ENCODE peak calls at places on chromosomes 16 and 17, in five cellular contexts. One of them, this sample, is unnamed. For H3K4me1, the result is how much of the 10 kb centered on the place peaks cover.

GRCh38 chr16:15502041-15502725 is 67.8 kb downstream of the BMERB1 start:
- DNase-seq in neural progenitor cell: no peak
- DNase-seq in thyroid gland: no peak
- DNase-seq in lung: no peak
- DNase-seq in pancreas: no peak
- DNase-seq in this sample: no peak

GRCh38 chr16:29738514-29738913 is 7.3 kb downstream of the C16orf54 start:
- DNase-seq in pancreas: no peak
- DNase-seq in lung: no peak
- DNase-seq in thyroid gland: no peak
- DNase-seq in neural progenitor cell: no peak
- DNase-seq in this sample: no peak

GRCh38 chr16:68493412-68494070 is 45.2 kb upstream of the SMPD3 start:
- DNase-seq in lung: no peak
- DNase-seq in thyroid gland: no peak
- DNase-seq in pancreas: no peak
- DNase-seq in neural progenitor cell: no peak
- DNase-seq in this sample: no peak

GRCh38 chr17:45429338-45430005 is 3.2 kb downstream of the ARHGAP27 start:
- DNase-seq in pancreas: peak
- DNase-seq in neural progenitor cell: peak
- DNase-seq in thyroid gland: peak
- DNase-seq in lung: no peak
- DNase-seq in this sample: no peak

GRCh38 chr17:74453665-74454196 is 12.7 kb upstream of the CD300A start:
- DNase-seq in lung: peak
- DNase-seq in pancreas: no peak
- DNase-seq in thyroid gland: no peak
- DNase-seq in neural progenitor cell: peak
- DNase-seq in this sample: no peak

GRCh38 chr17:81733507-81734404 is 21.7 kb downstream of the SLC25A10 start:
- DNase-seq in pancreas: peak
- DNase-seq in neural progenitor cell: peak
- DNase-seq in lung: peak
- DNase-seq in thyroid gland: peak
- DNase-seq in this sample: peak

GRCh38 chr16:88347656-88348376 is 34.9 kb upstream of the ZNF469 start:
- DNase-seq in neural progenitor cell: no peak
- DNase-seq in pancreas: peak
- DNase-seq in lung: no peak
- DNase-seq in thyroid gland: no peak
- DNase-seq in this sample: no peak

GRCh38 chr16:10356870-10357842 is 28.7 kb upstream of the ATF7IP2 start:
- DNase-seq in thyroid gland: no peak
- DNase-seq in lung: no peak
- DNase-seq in pancreas: no peak
- DNase-seq in neural progenitor cell: no peak
- DNase-seq in this sample: no peak

GRCh38 chr17:82892869-82893565 is 53.2 kb upstream of the ZNF750 start:
- DNase-seq in lung: no peak
- DNase-seq in neural progenitor cell: no peak
- DNase-seq in pancreas: peak
- DNase-seq in thyroid gland: peak
- DNase-seq in this sample: no peak

GRCh38 chr17:77735341-77736206 is 222.9 kb upstream of the TNRC6C start:
- DNase-seq in lung: peak
- DNase-seq in pancreas: no peak
- DNase-seq in thyroid gland: peak
- DNase-seq in neural progenitor cell: peak
- DNase-seq in this sample: peak

GRCh38 chr16:48441863-48442279 is 56.7 kb upstream of the SIAH1 start:
- DNase-seq in lung: no peak
- DNase-seq in pancreas: no peak
- DNase-seq in thyroid gland: no peak
- DNase-seq in neural progenitor cell: no peak
- DNase-seq in this sample: no peak

GRCh38 chr17:31051517-31051916 is 43.3 kb upstream of the NF1 start:
- DNase-seq in lung: no peak
- DNase-seq in thyroid gland: no peak
- DNase-seq in neural progenitor cell: no peak
- DNase-seq in pancreas: no peak
- DNase-seq in this sample: no peak

GRCh38 chr17:46950997-46951621 is 27.9 kb downstream of the RPRML start:
- DNase-seq in thyroid gland: no peak
- DNase-seq in neural progenitor cell: peak
- DNase-seq in pancreas: no peak
- DNase-seq in lung: no peak
- DNase-seq in this sample: no peak

GRCh38 chr16:83771306-83771942 is 36.4 kb upstream of the HSBP1 start:
- DNase-seq in thyroid gland: peak
- DNase-seq in neural progenitor cell: no peak
- DNase-seq in pancreas: peak
- DNase-seq in lung: no peak
- DNase-seq in this sample: no peak

GRCh38 chr16:76612497-76612896 is 335.3 kb downstream of the CNTNAP4 start:
- DNase-seq in neural progenitor cell: no peak
- DNase-seq in pancreas: no peak
- DNase-seq in lung: no peak
- DNase-seq in thyroid gland: no peak
- DNase-seq in this sample: no peak

DNA sequence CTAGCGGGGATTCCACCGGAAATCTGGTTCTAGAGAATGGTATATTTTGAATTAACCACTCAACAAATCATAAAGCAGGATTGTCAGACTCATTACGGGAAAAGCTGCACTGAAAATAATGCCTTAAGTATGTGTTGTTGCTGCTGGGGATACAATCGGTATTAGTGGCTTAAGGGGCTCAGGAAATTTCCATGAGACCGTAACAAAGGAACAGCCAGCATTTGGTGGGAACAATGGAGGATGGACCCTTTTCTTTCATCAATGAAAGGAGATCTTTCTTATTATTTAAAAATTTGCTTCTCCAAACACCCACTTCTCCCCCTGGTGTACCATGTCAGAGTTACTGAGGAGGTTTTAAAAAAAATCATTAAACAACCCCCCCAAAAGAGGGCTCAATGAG is 342.6 kb upstream of the ZFHX3 start:
- DNase-seq in pancreas: no peak
- DNase-seq in lung: no peak
- DNase-seq in thyroid gland: no peak
- DNase-seq in neural progenitor cell: peak
- DNase-seq in this sample: no peak
- H3K4me1 ChIP-seq in pancreas: under half
- H3K4me1 ChIP-seq in lung: under half
- H3K4me1 ChIP-seq in thyroid gland: under half
- H3K4me1 ChIP-seq in neural progenitor cell: under half
- H3K4me1 ChIP-seq in this sample: under half

GRCh38 chr16:19130385-19130784 is 16.6 kb downstream of the ITPRIPL2 start:
- DNase-seq in pancreas: no peak
- DNase-seq in thyroid gland: no peak
- DNase-seq in neural progenitor cell: no peak
- DNase-seq in lung: no peak
- DNase-seq in this sample: no peak
- H3K4me1 ChIP-seq in pancreas: under half
- H3K4me1 ChIP-seq in thyroid gland: under half
- H3K4me1 ChIP-seq in neural progenitor cell: under half
- H3K4me1 ChIP-seq in lung: under half
- H3K4me1 ChIP-seq in this sample: under half

GRCh38 chr17:40190197-40191021 is 13.1 kb downstream of the RAPGEFL1 start:
- DNase-seq in lung: no peak
- DNase-seq in pancreas: no peak
- DNase-seq in thyroid gland: no peak
- DNase-seq in neural progenitor cell: peak
- DNase-seq in this sample: no peak
- H3K4me1 ChIP-seq in lung: under half
- H3K4me1 ChIP-seq in pancreas: under half
- H3K4me1 ChIP-seq in thyroid gland: under half
- H3K4me1 ChIP-seq in neural progenitor cell: under half
- H3K4me1 ChIP-seq in this sample: under half

GRCh38 chr16:17515421-17516210 is 44.9 kb upstream of the XYLT1 start:
- DNase-seq in neural progenitor cell: no peak
- DNase-seq in lung: no peak
- DNase-seq in pancreas: no peak
- DNase-seq in thyroid gland: no peak
- DNase-seq in this sample: no peak
- H3K4me1 ChIP-seq in neural progenitor cell: under half
- H3K4me1 ChIP-seq in lung: under half
- H3K4me1 ChIP-seq in pancreas: under half
- H3K4me1 ChIP-seq in thyroid gland: under half
- H3K4me1 ChIP-seq in this sample: under half

GRCh38 chr16:70430667-70431536 is 8.0 kb downstream of the ST3GAL2 start:
- DNase-seq in lung: no peak
- DNase-seq in neural progenitor cell: no peak
- DNase-seq in pancreas: no peak
- DNase-seq in thyroid gland: peak
- DNase-seq in this sample: no peak
- H3K4me1 ChIP-seq in lung: half or more
- H3K4me1 ChIP-seq in neural progenitor cell: under half
- H3K4me1 ChIP-seq in pancreas: under half
- H3K4me1 ChIP-seq in thyroid gland: half or more
- H3K4me1 ChIP-seq in this sample: under half

GRCh38 chr17:76384987-76385891 is 830 bp downstream of the SPHK1 start:
- DNase-seq in neural progenitor cell: peak
- DNase-seq in thyroid gland: peak
- DNase-seq in pancreas: peak
- DNase-seq in lung: no peak
- DNase-seq in this sample: peak

GRCh38 chr17:76385892-76386786 is 1.7 kb downstream of the SPHK1 start:
- DNase-seq in pancreas: peak
- DNase-seq in neural progenitor cell: peak
- DNase-seq in lung: peak
- DNase-seq in thyroid gland: peak
- DNase-seq in this sample: peak

GRCh38 chr17:76383645-76384221 is 676 bp upstream of the SPHK1 start:
- DNase-seq in lung: no peak
- DNase-seq in neural progenitor cell: peak
- DNase-seq in thyroid gland: peak
- DNase-seq in pancreas: peak
- DNase-seq in this sample: peak

GRCh38 chr17:76382803-76383644 is 1.4 kb upstream of the SPHK1 start:
- DNase-seq in pancreas: peak
- DNase-seq in lung: peak
- DNase-seq in neural progenitor cell: peak
- DNase-seq in thyroid gland: peak
- DNase-seq in this sample: no peak

GRCh38 chr17:76384222-76384986 is at the start of gene SPHK1:
- DNase-seq in lung: peak
- DNase-seq in neural progenitor cell: peak
- DNase-seq in pancreas: peak
- DNase-seq in thyroid gland: peak
- DNase-seq in this sample: peak
- H3K4me1 ChIP-seq in lung: under half
- H3K4me1 ChIP-seq in neural progenitor cell: under half
- H3K4me1 ChIP-seq in pancreas: under half
- H3K4me1 ChIP-seq in thyroid gland: under half
- H3K4me1 ChIP-seq in this sample: under half